ENCODE peak calls at places on chromosome 7, in ten cellular contexts. M is GF-D8; U is activated CD8-positive, alpha-beta memory T cell treated with anti-CD3 and anti-CD28 coated beads for 24 hours; Z is iris pigment epithelial cell; D is KBM-7; X is IMR-90; S is HuH-7.5; Y is germinal center; R is pons; V is T-helper 17 cell. J is an unnamed sample.

GRCh38 chr7:2518101-2518500 is 1.5 kb upstream of the LFNG start:
- DNase-seq in R (no peak), Z (no peak), D (no peak), S (no peak), Y (no peak), U (no peak), X (no peak), M (no peak), V (no peak), J (no peak)

GRCh38 chr7:602341-603141 is 82.9 kb upstream of the PDGFA start:
- DNase-seq in Y (no peak), R (no peak), Z (no peak), S (no peak), U (peak), D (no peak), M (no peak), V (no peak), X (no peak), J (no peak)

GRCh38 chr7:107133396-107133795 is 35.4 kb upstream of the HBP1 start:
- DNase-seq in Y (no peak), M (no peak), V (no peak), X (no peak), Z (no peak), R (no peak), U (no peak), S (no peak), D (no peak), J (no peak)

GRCh38 chr7:129144095-129144833 is at the start of gene TSPAN33:
- DNase-seq in Y (peak), S (peak), Z (peak), X (peak), M (no peak), D (peak), V (peak), U (peak), R (peak), J (peak)

GRCh38 chr7:122033641-122034040 is 110.4 kb downstream of the AASS start:
- DNase-seq in V (no peak), D (no peak), Y (no peak), R (no peak), X (no peak), M (no peak), S (no peak), Z (no peak), U (no peak), J (no peak)

GRCh38 chr7:95367606-95368005 is 28.6 kb downstream of the PON3 start:
- DNase-seq in X (no peak), Y (no peak), D (no peak), U (no peak), S (no peak), V (no peak), R (no peak), M (no peak), Z (no peak), J (no peak)

GRCh38 chr7:132270517-132270916 is 305.8 kb downstream of the PLXNA4 start:
- DNase-seq in U (no peak), Z (peak), M (no peak), V (no peak), D (peak), S (no peak), R (no peak), X (peak), Y (no peak), J (peak)

GRCh38 chr7:114922652-114923402 is 933 bp downstream of the MDFIC start:
- DNase-seq in D (peak), Y (peak), U (peak), X (peak), Z (peak), M (peak), R (no peak), V (peak), S (peak), J (peak)

GRCh38 chr7:136976504-136977251 is 108.2 kb downstream of the CHRM2 start:
- DNase-seq in Y (no peak), V (no peak), D (no peak), X (peak), S (no peak), Z (no peak), M (no peak), R (no peak), U (no peak), J (no peak)

GRCh38 chr7:54538122-54538521 is 4.1 kb upstream of the VSTM2A start:
- DNase-seq in X (no peak), M (no peak), V (no peak), Y (no peak), R (no peak), S (no peak), D (no peak), Z (no peak), U (no peak), J (no peak)